ENCODE peak calls at places on chromosomes 16 and 17, in six cellular contexts. P is lower lobe of right lung, U is ascending aorta, J is PC-9, Q is A549, W is left lung. B is an unnamed sample.

GRCh38 chr17:57668332-57668731 is 76.8 kb downstream of the CCDC182 start:
- DNase-seq in P (no peak), U (peak), J (no peak), Q (no peak), W (no peak), B (no peak)

GRCh38 chr16:89711601-89712475 is 8.9 kb downstream of the VPS9D1 start:
- DNase-seq in P (peak), U (no peak), J (peak), Q (peak), W (no peak), B (no peak)

GRCh38 chr17:499836-500543 is 147.4 kb upstream of the RPH3AL start:
- DNase-seq in P (peak), U (no peak), J (no peak), Q (no peak), W (no peak), B (peak)

GRCh38 chr17:82253179-82253544 is 20.3 kb downstream of the CSNK1D start:
- DNase-seq in P (no peak), U (no peak), J (no peak), Q (no peak), W (no peak), B (no peak)

GRCh38 chr16:2497116-2497630 is 16.6 kb upstream of the ATP6V0C start:
- DNase-seq in P (peak), U (no peak), J (no peak), Q (no peak), W (no peak), B (no peak)

GRCh38 chr17:7781467-7781866 is 52.5 kb upstream of the KDM6B start:
- DNase-seq in P (no peak), U (no peak), J (no peak), Q (no peak), W (no peak), B (no peak)

GRCh38 chr17:78745407-78746088 is 36.5 kb downstream of the CYTH1 start:
- DNase-seq in P (no peak), U (no peak), J (no peak), Q (peak), W (no peak), B (peak)

GRCh38 chr17:79873583-79873982 is 34.3 kb upstream of the CBX4 start:
- DNase-seq in P (no peak), U (no peak), J (no peak), Q (no peak), W (no peak), B (no peak)

GRCh38 chr16:7990864-7991263 is 599.4 kb downstream of the TMEM114 start:
- DNase-seq in P (no peak), U (no peak), J (no peak), Q (no peak), W (no peak), B (no peak)

GRCh38 chr17:46764335-46764708 is 54.2 kb downstream of the WNT3 start:
- DNase-seq in P (no peak), U (no peak), J (no peak), Q (no peak), W (no peak), B (no peak)

DNA sequence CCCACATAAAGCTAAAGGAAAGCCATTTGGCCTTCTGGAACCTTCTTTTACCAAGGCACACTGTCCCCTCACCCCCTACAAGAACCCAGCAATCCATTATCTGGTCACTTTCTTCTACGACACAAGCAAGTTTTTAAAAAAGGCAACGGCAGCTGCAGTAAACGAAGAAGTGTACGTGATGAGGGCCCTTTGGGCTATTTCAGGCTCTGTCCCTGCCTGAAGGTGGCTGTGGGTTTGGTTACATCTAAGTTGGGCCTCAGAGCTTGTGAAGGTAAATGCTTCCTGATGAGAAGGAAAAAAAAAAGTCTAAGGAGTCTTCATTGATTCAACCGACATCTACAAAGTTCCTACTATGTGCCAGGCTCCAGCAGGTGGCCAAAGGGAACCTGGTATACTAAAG is 35.4 kb downstream of the XYLT1 start:
- DNase-seq in P (no peak), U (no peak), J (no peak), Q (no peak), W (no peak), B (no peak)
- H3K27ac ChIP-seq in P (no peak), U (no peak), J (no peak), Q (no peak), W (no peak), B (no peak)

GRCh38 chr17:17506181-17506741 is 10.1 kb upstream of the RASD1 start:
- DNase-seq in P (peak), U (no peak), J (no peak), Q (no peak), W (no peak), B (no peak)
- H3K27ac ChIP-seq in P (peak), U (no peak), J (no peak), Q (peak), W (no peak), B (no peak)

GRCh38 chr17:73311428-73311780 is 397 bp downstream of the CDC42EP4 start:
- DNase-seq in P (peak), U (no peak), J (no peak), Q (no peak), W (no peak), B (no peak)
- H3K27ac ChIP-seq in P (peak), U (peak), J (peak), Q (peak), W (peak), B (peak)

GRCh38 chr16:51262428-51262827 is 111.4 kb upstream of the SALL1 start:
- DNase-seq in P (no peak), U (no peak), J (no peak), Q (no peak), W (no peak), B (no peak)
- H3K27ac ChIP-seq in P (no peak), U (no peak), J (no peak), Q (no peak), W (no peak), B (no peak)